ENCODE peak calls at places on chromosomes 12 and 14, in seven cellular contexts. I, J, E, A, X, L and P are unnamed samples.

GRCh38 chr12:1656894-1657293 is 27.9 kb downstream of the WNT5B start:
- DNase-seq in E (peak; percentile 51), J (no peak), A (no peak), X (no peak), I (no peak), L (no peak), P (no peak)

GRCh38 chr14:67487937-67488893 is at the start of gene TMEM229B:
- DNase-seq in L (no peak), A (no peak), J (no peak), X (no peak), I (peak; percentile 94), E (no peak), P (peak; percentile 94)

GRCh38 chr14:58637391-58638230 is at the start of gene DACT1:
- DNase-seq in I (peak; percentile 71), A (peak; percentile 70), X (peak; percentile 85), L (no peak), J (peak; percentile 16), E (peak; percentile 76), P (peak; percentile 91)

GRCh38 chr12:77225373-77225772 is 160.0 kb upstream of the E2F7 start:
- DNase-seq in I (no peak), L (no peak), E (no peak), X (no peak), A (no peak), J (no peak), P (no peak)

GRCh38 chr14:64478634-64479250 is 13.4 kb downstream of the AKAP5 start:
- DNase-seq in L (no peak), X (peak; percentile 11), A (no peak), E (no peak), I (no peak), J (peak; percentile 44), P (no peak)

GRCh38 chr14:90704362-90705051 is 111.7 kb downstream of the TTC7B start:
- DNase-seq in I (no peak), A (no peak), L (no peak), J (no peak), E (no peak), X (no peak), P (no peak)

GRCh38 chr14:23984891-23985607 is 3.7 kb upstream of the DHRS4L2 start:
- DNase-seq in I (no peak), J (peak; percentile 10), X (peak; percentile 85), L (no peak), E (no peak), A (no peak), P (no peak)

GRCh38 chr12:9647825-9648700 is 21.4 kb upstream of the CLEC2D start:
- DNase-seq in X (peak; percentile 83), I (peak; percentile 96), L (peak; percentile 88), A (peak; percentile 78), E (peak; percentile 80), J (peak; percentile 83), P (peak; percentile 98)

GRCh38 chr14:69242311-69243224 is 17.4 kb upstream of the GALNT16 start:
- DNase-seq in X (peak; percentile 56), J (peak; percentile 76), A (peak; percentile 76), E (no peak), I (peak; percentile 80), L (no peak), P (no peak)

GRCh38 chr12:89551747-89552146 is 25.9 kb upstream of the POC1B start:
- DNase-seq in J (no peak), A (no peak), L (no peak), X (no peak), I (no peak), E (no peak), P (no peak)

GRCh38 chr12:11601647-11602046 is 47.8 kb upstream of the ETV6 start:
- DNase-seq in E (no peak), A (no peak), L (no peak), I (no peak), X (no peak), J (no peak), P (no peak)

GRCh38 chr12:49703647-49704137 is 3.5 kb downstream of the FMNL3 start:
- DNase-seq in A (no peak), X (peak; percentile 85), E (no peak), J (no peak), L (no peak), I (peak; percentile 50), P (no peak)

GRCh38 chr14:80419339-80419738 is 208.0 kb upstream of the DIO2 start:
- DNase-seq in I (no peak), A (no peak), J (no peak), L (no peak), X (peak; percentile 65), E (no peak), P (no peak)

GRCh38 chr12:122081697-122082221 is 3.2 kb downstream of the MLXIP start:
- DNase-seq in E (peak; percentile 60), L (no peak), A (no peak), I (peak; percentile 77), J (no peak), X (no peak), P (peak; percentile 85)

GRCh38 chr14:101836131-101836530 is 74.6 kb downstream of the PPP2R5C start:
- DNase-seq in X (peak; percentile 21), J (no peak), L (no peak), A (no peak), E (peak; percentile 44), I (no peak), P (no peak)

GRCh38 chr14:65040666-65041433 is 54.2 kb downstream of the FNTB start:
- DNase-seq in L (no peak), J (no peak), E (no peak), I (no peak), X (no peak), A (no peak), P (no peak)

GRCh38 chr12:109192358-109192757 is 76.0 kb downstream of the ACACB start:
- DNase-seq in I (no peak), E (no peak), L (no peak), A (no peak), J (peak; percentile 90), X (peak; percentile 57), P (no peak)

GRCh38 chr12:57148469-57149308 is 1.3 kb upstream of the LRP1-AS start:
- DNase-seq in X (no peak), L (no peak), E (peak; percentile 82), A (peak; percentile 84), I (peak; percentile 82), J (no peak), P (no peak)

GRCh38 chr12:28870839-28871440 is 278.1 kb upstream of the FAR2 start:
- DNase-seq in J (no peak), X (peak; percentile 45), L (no peak), E (no peak), A (no peak), I (no peak), P (no peak)

GRCh38 chr12:56529656-56530055 is 8.0 kb downstream of the RBMS2 start:
- DNase-seq in L (no peak), X (no peak), E (no peak), J (no peak), I (no peak), A (no peak), P (no peak)

GRCh38 chr12:3333583-3333982 is 157.4 kb upstream of the PRMT8 start:
- DNase-seq in J (peak; percentile 16), E (no peak), A (no peak), L (no peak), X (no peak), I (no peak), P (no peak)

GRCh38 chr12:28129031-28129430 is 61.2 kb upstream of the CCDC91 start:
- DNase-seq in J (no peak), I (no peak), X (peak; percentile 52), A (no peak), E (no peak), L (no peak), P (no peak)

GRCh38 chr12:104886418-104887401 is 71.4 kb downstream of the SLC41A2 start:
- DNase-seq in I (no peak), J (no peak), L (no peak), X (peak; percentile 59), A (no peak), E (no peak), P (no peak)

DNA sequence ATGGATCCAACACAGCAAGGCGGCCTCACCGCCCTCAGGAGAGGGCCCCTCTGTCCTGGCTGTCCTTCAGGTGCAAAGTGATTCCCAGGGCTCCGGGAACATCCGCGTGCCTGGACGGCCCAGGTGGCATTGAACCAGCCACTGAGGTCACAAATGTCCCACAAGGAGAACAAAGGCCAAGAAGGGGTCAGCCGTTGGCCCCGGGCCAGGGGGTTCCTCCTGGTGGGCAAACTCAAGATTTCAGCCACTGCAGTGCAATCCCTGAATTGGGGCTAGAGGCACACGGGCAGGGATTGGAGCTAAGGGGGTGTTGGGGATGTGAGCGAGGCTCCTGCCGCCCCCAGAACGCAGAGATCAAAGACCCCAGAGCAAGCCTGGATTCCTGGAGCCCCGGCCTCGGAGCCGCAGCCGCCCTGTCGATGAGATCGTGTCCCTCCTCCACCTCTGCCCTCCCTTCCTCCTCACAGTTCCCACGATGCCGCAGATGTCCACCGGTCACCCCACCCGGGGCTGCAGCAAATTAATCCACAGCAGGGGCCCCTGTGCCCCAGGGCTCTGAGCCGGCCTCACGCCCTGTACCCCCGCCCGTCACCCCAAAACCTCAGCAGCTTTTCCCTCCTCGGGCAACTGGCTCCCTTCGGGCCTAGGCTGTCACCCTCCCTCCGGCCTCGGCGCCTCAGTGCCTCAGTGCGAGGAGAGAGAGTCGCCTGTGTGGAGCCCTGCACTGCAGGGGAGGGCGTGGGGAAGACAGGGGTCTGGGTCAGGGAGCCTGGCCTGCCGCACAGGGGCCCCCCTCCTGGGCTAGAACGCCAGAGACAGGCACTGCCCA is 56.7 kb upstream of the GALNT9 start:
- DNase-seq in E (no peak), L (no peak), I (no peak), A (no peak), X (no peak), J (no peak), P (peak; percentile 65)
- TF ChIP-seq CTCF in E (no peak), L (no peak), I (no peak), A (no peak), X (no peak), J (no peak), P (no peak)

GRCh38 chr12:132314035-132314434 is 15.4 kb downstream of the GALNT9 start:
- DNase-seq in E (no peak), L (no peak), J (no peak), X (no peak), I (no peak), A (no peak), P (no peak)
- H3K4me1 ChIP-seq in E (no peaks in the 10 kb centered on the region), L (no peaks in the 10 kb centered on the region), J (no peaks in the 10 kb centered on the region), X (no peaks in the 10 kb centered on the region), I (no peaks in the 10 kb centered on the region), A (no peaks in the 10 kb centered on the region), P (no peaks in the 10 kb centered on the region)

DNA sequence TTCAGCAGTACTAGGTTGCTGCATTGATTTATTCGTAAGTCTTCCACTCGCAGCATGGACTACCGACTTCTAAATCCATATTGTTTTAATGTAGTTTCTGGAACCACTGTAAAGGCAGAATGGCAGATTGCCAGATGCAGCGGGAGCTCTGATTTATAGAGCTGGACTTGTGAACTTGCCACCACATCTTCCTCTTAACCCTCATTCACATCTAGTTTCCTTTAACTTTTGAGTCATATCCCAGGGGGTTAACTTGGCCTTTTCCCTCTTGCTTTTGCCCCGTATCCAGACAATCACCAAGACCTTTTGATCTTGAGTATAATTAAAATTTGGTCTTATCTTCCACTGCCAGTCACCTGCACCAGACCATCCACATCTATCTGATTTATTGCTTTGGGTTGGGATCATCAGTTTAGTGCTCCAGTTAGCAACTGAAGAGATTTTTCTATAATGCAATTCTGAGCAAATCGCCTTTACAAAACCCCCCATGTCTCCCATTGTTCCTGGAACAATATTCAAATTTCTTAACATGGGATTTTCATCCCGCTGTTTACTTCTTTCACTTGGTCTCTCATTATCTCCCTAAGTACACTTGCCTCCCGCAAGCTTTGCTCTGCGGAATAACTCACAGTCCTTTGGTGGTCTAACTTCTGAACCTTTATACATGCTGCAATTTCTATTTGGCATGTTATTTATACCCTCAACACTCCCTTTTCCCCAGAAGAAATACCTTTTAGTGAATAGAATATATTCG is 130.5 kb downstream of the ACSS3 start:
- DNase-seq in A (no peak), J (no peak), X (no peak), I (peak; percentile 48), L (no peak), E (no peak), P (no peak)
- H3K4me3 ChIP-seq in A (no peak overlapping the region), J (no peak overlapping the region), X (no peak overlapping the region), I (no peak overlapping the region), L (no peak overlapping the region), E (no peak overlapping the region), P (no peak overlapping the region)

GRCh38 chr12:106986625-106987389 is at the start of gene MTERF2:
- DNase-seq in J (peak; percentile 96), L (peak; percentile 96), X (peak; percentile 95), E (peak; percentile 95), I (peak; percentile 95), A (peak; percentile 97), P (peak; percentile 95)
- TF ChIP-seq CTCF in J (no peak), L (no peak), X (no peak), E (peak; percentile 12), I (no peak), A (no peak), P (peak; percentile 11)